ENCODE peak calls at places on chromosomes 5 and 9, in ten cellular contexts. U is spleen, Y is tibial nerve, W is renal cortical epithelial cell, O is keratinocyte, F is AG04450, R is nephron progenitor cell, E is Caki2, P is GDM1, M is lower lobe of right lung. A is an unnamed sample.

GRCh38 chr5:135295852-135296251 is 103.2 kb downstream of the MACROH2A1 start:
- DNase-seq in U (no peak), P (no peak), E (no peak), Y (no peak), F (no peak), O (no peak), M (no peak), R (no peak), W (no peak), A (no peak)

GRCh38 chr5:119255571-119256356 is 100.1 kb upstream of the TNFAIP8 start:
- DNase-seq in W (no peak), E (peak), O (no peak), Y (no peak), R (no peak), U (no peak), M (no peak), F (no peak), P (no peak), A (no peak)

GRCh38 chr9:110186254-110186653 is 21.7 kb downstream of the C9orf152 start:
- DNase-seq in O (no peak), E (no peak), F (no peak), M (no peak), R (no peak), U (no peak), W (no peak), Y (no peak), P (no peak), A (no peak)

GRCh38 chr5:19874811-19875210 is 113.2 kb downstream of the CDH18 start:
- DNase-seq in Y (no peak), E (no peak), M (no peak), F (no peak), W (no peak), O (no peak), U (no peak), R (no peak), P (no peak), A (no peak)

GRCh38 chr5:124088289-124089064 is 576.5 kb downstream of the CSNK1G3 start:
- DNase-seq in U (no peak), W (no peak), F (no peak), E (no peak), O (no peak), Y (no peak), M (no peak), R (no peak), P (no peak), A (peak)

GRCh38 chr9:132944294-132945185 is at the start of gene TSC1:
- DNase-seq in M (peak), W (peak), O (peak), E (peak), R (peak), Y (peak), F (peak), U (peak), P (peak), A (peak)

GRCh38 chr9:84668204-84669007 is 1.1 kb upstream of the NTRK2 start:
- DNase-seq in Y (peak), W (peak), O (no peak), R (peak), E (peak), M (peak), U (peak), P (no peak), F (no peak), A (no peak)

GRCh38 chr5:7886849-7887460 is 18.0 kb downstream of the MTRR start:
- DNase-seq in U (no peak), O (no peak), P (no peak), W (peak), F (no peak), Y (no peak), M (no peak), R (no peak), E (peak), A (no peak)

GRCh38 chr5:32450952-32451351 is 6.4 kb upstream of the ZFR start:
- DNase-seq in O (no peak), F (no peak), Y (no peak), M (no peak), E (no peak), R (no peak), W (no peak), P (no peak), U (no peak), A (no peak)

GRCh38 chr5:172364773-172365172 is 81.2 kb upstream of the UBTD2 start:
- DNase-seq in R (no peak), Y (peak), M (no peak), O (no peak), P (peak), E (no peak), F (no peak), W (no peak), U (no peak), A (no peak)

GRCh38 chr9:7286101-7286500 is 513.5 kb downstream of the DMAC1 start:
- DNase-seq in R (no peak), M (no peak), E (no peak), Y (no peak), U (no peak), O (no peak), W (no peak), P (no peak), F (no peak), A (no peak)

GRCh38 chr5:175712681-175713085 is 54.8 kb downstream of the HRH2 start:
- DNase-seq in U (peak), F (no peak), W (no peak), P (no peak), R (no peak), O (no peak), E (no peak), M (no peak), Y (no peak), A (no peak)

GRCh38 chr5:158756873-158757272 is 342.8 kb downstream of the EBF1 start:
- DNase-seq in E (no peak), W (no peak), R (no peak), F (no peak), U (no peak), Y (no peak), O (no peak), M (no peak), P (no peak), A (no peak)

GRCh38 chr9:114240647-114241558 is 82.0 kb upstream of the ORM1 start:
- DNase-seq in W (no peak), Y (no peak), F (no peak), U (no peak), E (no peak), R (no peak), P (no peak), M (no peak), O (no peak), A (no peak)

GRCh38 chr5:103428411-103428871 is 134.1 kb downstream of the NUDT12 start:
- DNase-seq in E (no peak), W (peak), R (no peak), P (no peak), O (no peak), Y (no peak), F (peak), U (no peak), M (no peak), A (no peak)

GRCh38 chr5:146219243-146219642 is 15.8 kb downstream of the RBM27 start:
- DNase-seq in F (no peak), O (no peak), E (no peak), M (no peak), P (no peak), Y (no peak), U (no peak), R (no peak), W (no peak), A (no peak)

GRCh38 chr5:119996128-119996527 is 366.8 kb downstream of the FAM170A start:
- DNase-seq in U (no peak), W (no peak), Y (no peak), R (no peak), P (no peak), O (no peak), F (no peak), E (no peak), M (no peak), A (no peak)

GRCh38 chr5:10626473-10627013 is 62.7 kb downstream of the ANKRD33B start:
- DNase-seq in M (no peak), U (no peak), W (no peak), F (no peak), E (no peak), R (no peak), O (no peak), P (no peak), Y (no peak), A (no peak)

GRCh38 chr5:79202076-79202475 is 33.9 kb upstream of the JMY start:
- DNase-seq in M (no peak), W (peak), U (no peak), Y (no peak), O (peak), E (peak), F (no peak), R (no peak), P (no peak), A (no peak)

GRCh38 chr5:57128325-57128724 is 45.5 kb upstream of the GPBP1 start:
- DNase-seq in E (no peak), F (no peak), R (no peak), U (no peak), O (no peak), W (peak), M (no peak), Y (no peak), P (no peak), A (no peak)

GRCh38 chr9:127606043-127606442 is 6.0 kb upstream of the STXBP1 start:
- DNase-seq in M (no peak), E (no peak), P (no peak), O (no peak), F (no peak), R (no peak), Y (no peak), U (no peak), W (no peak), A (no peak)

GRCh38 chr5:72895758-72896157 is 60.1 kb upstream of the FCHO2 start:
- DNase-seq in P (no peak), U (no peak), O (no peak), Y (no peak), F (no peak), R (no peak), M (no peak), E (no peak), W (no peak), A (no peak)

GRCh38 chr5:97874491-97874890 is 691.4 kb upstream of the RIOK2 start:
- DNase-seq in O (no peak), W (no peak), U (no peak), M (no peak), P (no peak), Y (no peak), R (no peak), E (no peak), F (no peak), A (no peak)

GRCh38 chr9:22446950-22447606 is 454 bp downstream of the DMRTA1 start:
- DNase-seq in O (no peak), Y (no peak), M (peak), R (peak), E (peak), U (peak), P (no peak), W (peak), F (no peak), A (no peak)

GRCh38 chr5:112907166-112907611 is 14.8 kb downstream of the REEP5 start:
- DNase-seq in U (no peak), R (no peak), F (no peak), E (no peak), O (no peak), W (no peak), P (no peak), M (no peak), Y (no peak), A (no peak)

A was measured in NCI-H1436 treated with DMSO at 0.1 percent for 48 hours.